ENCODE peak calls at places on chromosomes 11 and 22, in five cellular contexts. A is CD4-positive, alpha-beta T cell; X is AG09319; R is uterus; U is psoas muscle. L is an unnamed sample.

GRCh38 chr11:24295360-24295759 is 201.5 kb upstream of the LUZP2 start:
- DNase-seq in U (no peak), R (no peak), X (no peak), A (no peak), L (no peak)

GRCh38 chr22:37560682-37561208 is 465 bp downstream of the CDC42EP1 start:
- DNase-seq in X (peak; percentile 23), A (no peak), R (peak; percentile 73), U (peak; percentile 74), L (no peak)

GRCh38 chr22:17376950-17377349 is 7.7 kb downstream of the CECR2 start:
- DNase-seq in X (no peak), U (no peak), R (no peak), A (no peak), L (no peak)

GRCh38 chr22:35705141-35705540 is 12.5 kb upstream of the APOL5 start:
- DNase-seq in U (no peak), R (no peak), X (peak; percentile 49), A (no peak), L (no peak)

GRCh38 chr11:66279092-66279797 is 1.3 kb downstream of the CNIH2 start:
- DNase-seq in U (peak; percentile 44), X (no peak), R (no peak), A (no peak), L (no peak)

GRCh38 chr11:14374922-14375630 is 16.1 kb upstream of the RRAS2 start:
- DNase-seq in A (no peak), X (no peak), R (no peak), U (no peak), L (no peak)

GRCh38 chr11:75479598-75479986 is 46.1 kb downstream of the GDPD5 start:
- DNase-seq in R (no peak), A (no peak), X (no peak), U (no peak), L (no peak)

GRCh38 chr11:120031612-120032600 is 106.0 kb downstream of the TRIM29 start:
- DNase-seq in A (no peak), X (no peak), U (no peak), R (no peak), L (no peak)

GRCh38 chr11:94018721-94019120 is 2.4 kb upstream of the HEPHL1 start:
- DNase-seq in X (no peak), R (no peak), U (no peak), A (no peak), L (no peak)

GRCh38 chr11:67300756-67301312 is 2.5 kb upstream of the SSH3 start:
- DNase-seq in A (no peak), X (no peak), U (peak; percentile 48), R (no peak), L (peak; percentile 11)

GRCh38 chr11:132106336-132106982 is 736.0 kb downstream of the NTM start:
- DNase-seq in U (no peak), A (no peak), R (no peak), X (no peak), L (no peak)

GRCh38 chr11:62444271-62444833 is 25.5 kb downstream of the SCGB1A1 start:
- DNase-seq in A (no peak), X (no peak), R (peak; percentile 82), U (peak; percentile 85), L (peak; percentile 61)

GRCh38 chr11:31643831-31644230 is 134.3 kb downstream of the ELP4 start:
- DNase-seq in A (no peak), X (no peak), U (no peak), R (no peak), L (no peak)

GRCh38 chr11:10930961-10931760 is 73.3 kb upstream of the ZBED5 start:
- DNase-seq in U (peak; percentile 86), A (peak; percentile 49), R (peak; percentile 86), X (peak; percentile 45), L (peak; percentile 29)

GRCh38 chr22:43289551-43289963 is 53.6 kb downstream of the SCUBE1 start:
- DNase-seq in A (no peak), R (no peak), X (no peak), U (no peak), L (no peak)

GRCh38 chr11:30758946-30759501 is 172.9 kb upstream of the MPPED2 start:
- DNase-seq in U (no peak), X (no peak), R (peak; percentile 50), A (no peak), L (no peak)

GRCh38 chr11:12802418-12803085 is 128.3 kb downstream of the TEAD1 start:
- DNase-seq in X (no peak), R (peak; percentile 82), A (no peak), U (no peak), L (no peak)

GRCh38 chr11:62108017-62108750 is 15.6 kb upstream of the INCENP start:
- DNase-seq in X (peak; percentile 41), U (no peak), R (peak; percentile 53), A (no peak), L (no peak)

GRCh38 chr22:27512283-27512761 is 289.2 kb downstream of the MN1 start:
- DNase-seq in A (no peak), X (peak; percentile 74), R (peak; percentile 70), U (peak; percentile 69), L (peak; percentile 73)

GRCh38 chr11:126157326-126158030 is 54.0 kb downstream of the RPUSD4 start:
- DNase-seq in U (no peak), R (no peak), X (no peak), A (no peak), L (no peak)

GRCh38 chr11:132943737-132944556 is 588.4 kb downstream of the OPCML start:
- DNase-seq in R (no peak), U (no peak), X (no peak), A (no peak), L (no peak)

GRCh38 chr11:85955531-85955930 is 100.3 kb downstream of the CCDC83 start:
- DNase-seq in A (no peak), X (no peak), U (no peak), R (no peak), L (no peak)

GRCh38 chr11:30876656-30877371 is 290.7 kb upstream of the MPPED2 start:
- DNase-seq in U (no peak), A (no peak), R (no peak), X (no peak), L (no peak)

GRCh38 chr11:111838054-111838453 is 33.3 kb downstream of the ALG9 start:
- DNase-seq in U (no peak), R (no peak), X (no peak), A (no peak), L (no peak)

GRCh38 chr11:14029415-14029814 is 66.9 kb downstream of the SPON1 start:
- DNase-seq in U (no peak), X (no peak), A (no peak), R (no peak), L (no peak)

GRCh38 chr11:35077709-35078695 is 61.0 kb upstream of the CD44 start:
- DNase-seq in A (no peak), U (no peak), X (no peak), R (no peak), L (no peak)

GRCh38 chr11:69208190-69209037 is 52.7 kb downstream of the SMIM38 start:
- DNase-seq in A (peak; percentile 17), R (no peak), U (no peak), X (no peak), L (no peak)

GRCh38 chr22:39254789-39255298 is 10.1 kb upstream of the PDGFB start:
- DNase-seq in X (no peak), A (no peak), U (peak; percentile 82), R (peak; percentile 63), L (no peak)

GRCh38 chr22:39252461-39253391 is 7.9 kb upstream of the PDGFB start:
- DNase-seq in A (no peak), U (peak; percentile 51), R (no peak), X (no peak), L (no peak)

GRCh38 chr22:39254122-39254521 is 9.3 kb upstream of the PDGFB start:
- DNase-seq in A (no peak), U (peak; percentile 80), R (no peak), X (no peak), L (no peak)

GRCh38 chr22:39251762-39252460 is 7.1 kb upstream of the PDGFB start:
- DNase-seq in X (no peak), R (no peak), U (peak; percentile 45), A (no peak), L (no peak)

DNA sequence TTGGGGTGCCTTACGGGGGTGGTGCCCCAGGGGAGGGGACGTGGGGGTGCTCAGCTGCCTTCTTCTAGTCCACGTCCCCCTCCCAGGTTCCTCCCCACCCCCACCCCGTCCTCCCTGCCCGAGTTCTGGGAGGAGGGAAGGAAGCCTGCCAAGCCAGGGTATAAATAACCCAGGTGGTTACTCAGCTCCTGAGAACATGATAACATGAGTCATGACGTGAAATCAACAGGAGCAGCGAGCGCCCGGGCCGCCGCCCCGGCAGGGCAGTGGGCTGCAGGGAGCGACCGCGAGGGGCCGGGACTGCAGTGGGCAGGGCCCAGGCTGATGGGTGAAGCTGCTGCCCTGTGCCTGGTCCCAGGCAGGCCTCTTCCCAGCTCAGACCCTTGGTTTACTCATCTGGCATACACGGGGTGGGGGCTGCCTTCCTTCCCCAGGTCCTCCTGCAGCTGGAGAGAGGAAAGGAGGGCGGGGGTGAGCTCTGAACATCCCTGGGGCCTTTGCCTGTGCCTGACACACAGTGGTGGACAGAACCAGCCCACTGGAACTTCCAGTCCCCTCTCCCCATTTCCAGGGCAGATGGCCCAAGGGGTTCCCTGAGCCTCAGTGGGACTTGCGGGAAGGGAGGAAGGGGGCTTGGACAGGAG is 8.8 kb upstream of the PDGFB start:
- DNase-seq in U (peak; percentile 87), X (no peak), R (peak; percentile 93), A (no peak), L (peak; percentile 45)
- TF ChIP-seq CTCF in U (no peak), X (no peak), R (no peak), A (no peak), L (peak; percentile 10)

DNA sequence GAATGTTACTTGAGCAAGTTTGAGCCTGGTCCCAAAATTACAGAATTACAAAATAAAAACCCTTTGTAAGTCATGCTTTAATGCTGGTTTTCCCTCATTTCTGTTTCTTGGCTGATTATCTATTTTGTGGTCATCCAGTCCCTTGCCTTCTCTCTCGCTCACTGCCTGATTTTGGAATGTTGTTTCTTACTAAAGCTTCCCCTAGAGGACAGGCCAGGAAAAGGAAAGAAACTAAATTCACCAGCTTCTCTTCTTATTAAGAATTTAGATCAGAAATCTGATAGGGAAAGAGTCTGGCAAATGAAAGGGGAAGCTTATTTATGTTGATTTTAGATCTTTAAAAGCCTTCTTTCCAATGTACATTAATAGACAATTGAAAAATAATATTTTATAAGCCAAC is 16.6 kb upstream of the BDNF start:
- DNase-seq in X (no peak), R (no peak), U (no peak), A (no peak), L (no peak)
- TF ChIP-seq CTCF in X (peak; percentile 61), R (no peak), U (no peak), A (no peak), L (no peak)

GRCh38 chr22:49992921-49993648 is 19.5 kb downstream of the IL17REL start:
- DNase-seq in U (peak; percentile 84), A (peak; percentile 77), R (no peak), X (no peak), L (no peak)
- TF ChIP-seq CTCF in U (peak; percentile 73), A (peak; percentile 75), R (peak; percentile 68), X (peak; percentile 81), L (peak; percentile 58)

DNA sequence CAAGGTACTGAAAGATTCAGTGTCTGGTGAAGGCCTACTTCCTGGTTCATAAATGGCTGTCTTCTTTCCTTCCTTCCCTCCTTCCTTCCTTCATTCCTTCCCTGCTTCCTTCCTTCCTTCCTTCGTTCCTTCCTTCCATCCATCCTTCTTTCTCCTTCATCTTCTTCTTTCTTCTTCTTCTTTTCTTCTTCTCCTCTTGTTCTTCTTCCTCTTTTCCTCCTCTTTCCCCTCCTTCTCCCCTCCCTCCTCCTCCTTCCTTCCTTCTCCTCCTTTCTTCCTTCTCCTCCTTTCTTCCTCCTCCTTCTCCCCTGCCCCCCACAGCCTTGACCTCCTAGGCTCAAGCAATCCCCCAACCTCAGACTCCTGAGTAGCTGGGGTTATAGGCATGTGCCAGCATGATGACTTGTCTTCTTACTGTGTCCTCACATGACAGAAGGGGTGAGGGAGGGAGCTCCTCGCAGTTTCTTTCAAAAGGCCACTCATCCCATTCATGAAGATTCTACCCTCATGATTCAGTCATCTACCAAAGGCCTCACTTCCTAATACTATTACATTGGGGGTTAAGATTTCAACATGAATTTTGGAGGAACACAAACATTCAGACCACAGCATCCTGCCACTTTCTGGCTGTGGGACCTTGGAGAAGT is 22.6 kb upstream of the CCDC134 start:
- DNase-seq in A (no peak), U (no peak), X (no peak), R (no peak), L (no peak)
- TF ChIP-seq CTCF in A (no peak), U (no peak), X (no peak), R (no peak), L (no peak)

L was measured in tibial nerve.